ENCODE peak calls at places on chromosome 14, in ten cellular contexts. One of them, this sample, is unnamed.
A peak's percentile ranks its signal among the peaks of the same experiment; 100 is the strongest.

GRCh38 chr14:71469936-71470335 is 462.3 kb upstream of the RGS6 start:
- DNase-seq in foreskin fibroblast: no peak
- DNase-seq in tibial artery: no peak
- DNase-seq in suprapubic skin: no peak
- DNase-seq in B cell: no peak
- DNase-seq in mesothelial cell of epicardium: no peak
- DNase-seq in cardiac fibroblast: no peak
- DNase-seq in nephron progenitor cell: no peak
- DNase-seq in endodermal cell: no peak
- DNase-seq in foreskin keratinocyte: no peak
- DNase-seq in this sample: no peak

GRCh38 chr14:69879175-69880047 is at the start of gene SMOC1:
- DNase-seq in mesothelial cell of epicardium: no peak
- DNase-seq in nephron progenitor cell: peak; percentile 91
- DNase-seq in endodermal cell: peak; percentile 94
- DNase-seq in foreskin keratinocyte: no peak
- DNase-seq in B cell: no peak
- DNase-seq in cardiac fibroblast: peak; percentile 16
- DNase-seq in tibial artery: peak; percentile 90
- DNase-seq in foreskin fibroblast: peak; percentile 48
- DNase-seq in suprapubic skin: no peak
- DNase-seq in this sample: peak; percentile 88

GRCh38 chr14:100675664-100676063 is 51.0 kb upstream of the DLK1 start:
- DNase-seq in nephron progenitor cell: no peak
- DNase-seq in endodermal cell: no peak
- DNase-seq in cardiac fibroblast: no peak
- DNase-seq in foreskin fibroblast: no peak
- DNase-seq in B cell: no peak
- DNase-seq in mesothelial cell of epicardium: no peak
- DNase-seq in foreskin keratinocyte: no peak
- DNase-seq in tibial artery: no peak
- DNase-seq in suprapubic skin: no peak
- DNase-seq in this sample: no peak

GRCh38 chr14:56173360-56173922 is 55.2 kb downstream of the PELI2 start:
- DNase-seq in B cell: no peak
- DNase-seq in endodermal cell: no peak
- DNase-seq in foreskin keratinocyte: no peak
- DNase-seq in mesothelial cell of epicardium: no peak
- DNase-seq in tibial artery: no peak
- DNase-seq in cardiac fibroblast: no peak
- DNase-seq in foreskin fibroblast: no peak
- DNase-seq in suprapubic skin: no peak
- DNase-seq in nephron progenitor cell: no peak
- DNase-seq in this sample: no peak

GRCh38 chr14:56949828-56950227 is 139.5 kb upstream of the OTX2 start:
- DNase-seq in mesothelial cell of epicardium: no peak
- DNase-seq in foreskin keratinocyte: no peak
- DNase-seq in nephron progenitor cell: no peak
- DNase-seq in B cell: no peak
- DNase-seq in cardiac fibroblast: peak; percentile 1
- DNase-seq in endodermal cell: no peak
- DNase-seq in suprapubic skin: no peak
- DNase-seq in tibial artery: no peak
- DNase-seq in foreskin fibroblast: no peak
- DNase-seq in this sample: peak; percentile 63

GRCh38 chr14:34792593-34792992 is 78.2 kb upstream of the CFL2 start:
- DNase-seq in tibial artery: no peak
- DNase-seq in endodermal cell: no peak
- DNase-seq in cardiac fibroblast: no peak
- DNase-seq in B cell: no peak
- DNase-seq in suprapubic skin: no peak
- DNase-seq in nephron progenitor cell: no peak
- DNase-seq in mesothelial cell of epicardium: no peak
- DNase-seq in foreskin keratinocyte: no peak
- DNase-seq in foreskin fibroblast: no peak
- DNase-seq in this sample: no peak

GRCh38 chr14:95354834-95355233 is 35.1 kb upstream of the CLMN start:
- DNase-seq in cardiac fibroblast: no peak
- DNase-seq in B cell: no peak
- DNase-seq in foreskin keratinocyte: no peak
- DNase-seq in foreskin fibroblast: no peak
- DNase-seq in mesothelial cell of epicardium: no peak
- DNase-seq in nephron progenitor cell: no peak
- DNase-seq in suprapubic skin: no peak
- DNase-seq in endodermal cell: no peak
- DNase-seq in tibial artery: no peak
- DNase-seq in this sample: no peak

GRCh38 chr14:29853272-29853671 is 74.4 kb downstream of the PRKD1 start:
- DNase-seq in cardiac fibroblast: no peak
- DNase-seq in B cell: no peak
- DNase-seq in suprapubic skin: no peak
- DNase-seq in endodermal cell: no peak
- DNase-seq in foreskin fibroblast: no peak
- DNase-seq in foreskin keratinocyte: no peak
- DNase-seq in tibial artery: no peak
- DNase-seq in nephron progenitor cell: no peak
- DNase-seq in mesothelial cell of epicardium: no peak
- DNase-seq in this sample: no peak

GRCh38 chr14:86961106-86961716 is 1031.8 kb downstream of the GALC start:
- DNase-seq in foreskin fibroblast: no peak
- DNase-seq in cardiac fibroblast: peak; percentile 1
- DNase-seq in foreskin keratinocyte: no peak
- DNase-seq in tibial artery: no peak
- DNase-seq in B cell: no peak
- DNase-seq in mesothelial cell of epicardium: no peak
- DNase-seq in nephron progenitor cell: no peak
- DNase-seq in endodermal cell: peak; percentile 65
- DNase-seq in suprapubic skin: no peak
- DNase-seq in this sample: peak; percentile 34

GRCh38 chr14:102629700-102630365 is 37.4 kb downstream of the RCOR1 start:
- DNase-seq in foreskin keratinocyte: no peak
- DNase-seq in foreskin fibroblast: no peak
- DNase-seq in nephron progenitor cell: no peak
- DNase-seq in tibial artery: no peak
- DNase-seq in suprapubic skin: no peak
- DNase-seq in B cell: no peak
- DNase-seq in mesothelial cell of epicardium: no peak
- DNase-seq in cardiac fibroblast: no peak
- DNase-seq in endodermal cell: peak; percentile 64
- DNase-seq in this sample: no peak

GRCh38 chr14:105480165-105480564 is 5.5 kb downstream of the CRIP2 start:
- DNase-seq in foreskin fibroblast: no peak
- DNase-seq in mesothelial cell of epicardium: no peak
- DNase-seq in endodermal cell: no peak
- DNase-seq in foreskin keratinocyte: no peak
- DNase-seq in tibial artery: peak; percentile 73
- DNase-seq in nephron progenitor cell: no peak
- DNase-seq in cardiac fibroblast: no peak
- DNase-seq in B cell: no peak
- DNase-seq in suprapubic skin: no peak
- DNase-seq in this sample: no peak

GRCh38 chr14:105482486-105483110 is 4.1 kb upstream of the CRIP1 start:
- DNase-seq in foreskin keratinocyte: no peak
- DNase-seq in endodermal cell: no peak
- DNase-seq in nephron progenitor cell: no peak
- DNase-seq in foreskin fibroblast: no peak
- DNase-seq in mesothelial cell of epicardium: no peak
- DNase-seq in suprapubic skin: no peak
- DNase-seq in B cell: no peak
- DNase-seq in cardiac fibroblast: no peak
- DNase-seq in tibial artery: no peak
- DNase-seq in this sample: no peak

GRCh38 chr14:105480807-105481801 is 5.6 kb upstream of the CRIP1 start:
- DNase-seq in suprapubic skin: peak; percentile 94
- DNase-seq in nephron progenitor cell: peak; percentile 95
- DNase-seq in tibial artery: peak; percentile 97
- DNase-seq in foreskin fibroblast: peak; percentile 81
- DNase-seq in mesothelial cell of epicardium: peak; percentile 80
- DNase-seq in cardiac fibroblast: peak; percentile 92
- DNase-seq in foreskin keratinocyte: no peak
- DNase-seq in endodermal cell: peak; percentile 98
- DNase-seq in B cell: peak; percentile 95
- DNase-seq in this sample: peak; percentile 88

GRCh38 chr14:105483300-105484068 is 3.2 kb upstream of the CRIP1 start:
- DNase-seq in suprapubic skin: no peak
- DNase-seq in foreskin keratinocyte: no peak
- DNase-seq in endodermal cell: no peak
- DNase-seq in tibial artery: peak; percentile 95
- DNase-seq in nephron progenitor cell: no peak
- DNase-seq in B cell: peak; percentile 40
- DNase-seq in cardiac fibroblast: no peak
- DNase-seq in mesothelial cell of epicardium: no peak
- DNase-seq in foreskin fibroblast: no peak
- DNase-seq in this sample: peak; percentile 37

GRCh38 chr14:105481886-105482454 is 4.7 kb upstream of the CRIP1 start:
- DNase-seq in tibial artery: peak; percentile 98
- DNase-seq in B cell: peak; percentile 97
- DNase-seq in suprapubic skin: peak; percentile 99
- DNase-seq in cardiac fibroblast: peak; percentile 99
- DNase-seq in foreskin fibroblast: peak; percentile 95
- DNase-seq in mesothelial cell of epicardium: peak; percentile 87
- DNase-seq in foreskin keratinocyte: peak; percentile 88
- DNase-seq in nephron progenitor cell: peak; percentile 78
- DNase-seq in endodermal cell: peak; percentile 92
- DNase-seq in this sample: peak; percentile 96
- TF ChIP-seq CTCF in tibial artery: no peak
- TF ChIP-seq CTCF in B cell: no peak
- TF ChIP-seq CTCF in suprapubic skin: no peak
- TF ChIP-seq CTCF in cardiac fibroblast: peak; percentile 6
- TF ChIP-seq CTCF in foreskin fibroblast: no peak
- TF ChIP-seq CTCF in mesothelial cell of epicardium: no peak
- TF ChIP-seq CTCF in foreskin keratinocyte: peak; percentile 47
- TF ChIP-seq CTCF in nephron progenitor cell: no peak
- TF ChIP-seq CTCF in endodermal cell: peak; percentile 43
- TF ChIP-seq CTCF in this sample: no peak

GRCh38 chr14:33030406-33030805 is 91.7 kb downstream of the NPAS3 start:
- DNase-seq in mesothelial cell of epicardium: no peak
- DNase-seq in nephron progenitor cell: no peak
- DNase-seq in endodermal cell: no peak
- DNase-seq in B cell: no peak
- DNase-seq in cardiac fibroblast: no peak
- DNase-seq in foreskin keratinocyte: no peak
- DNase-seq in suprapubic skin: no peak
- DNase-seq in tibial artery: no peak
- DNase-seq in foreskin fibroblast: no peak
- DNase-seq in this sample: no peak

GRCh38 chr14:33026850-33027420 is 88.3 kb downstream of the NPAS3 start:
- DNase-seq in nephron progenitor cell: no peak
- DNase-seq in foreskin keratinocyte: no peak
- DNase-seq in mesothelial cell of epicardium: no peak
- DNase-seq in endodermal cell: no peak
- DNase-seq in B cell: no peak
- DNase-seq in tibial artery: no peak
- DNase-seq in suprapubic skin: no peak
- DNase-seq in cardiac fibroblast: peak; percentile 4
- DNase-seq in foreskin fibroblast: no peak
- DNase-seq in this sample: no peak
- TF ChIP-seq CTCF in nephron progenitor cell: no peak
- TF ChIP-seq CTCF in foreskin keratinocyte: no peak
- TF ChIP-seq CTCF in mesothelial cell of epicardium: no peak
- TF ChIP-seq CTCF in endodermal cell: no peak
- TF ChIP-seq CTCF in B cell: no peak
- TF ChIP-seq CTCF in tibial artery: no peak
- TF ChIP-seq CTCF in suprapubic skin: no peak
- TF ChIP-seq CTCF in cardiac fibroblast: no peak
- TF ChIP-seq CTCF in foreskin fibroblast: no peak
- TF ChIP-seq CTCF in this sample: no peak

GRCh38 chr14:28629328-28630004 is 137.1 kb upstream of the FOXG1 start:
- DNase-seq in cardiac fibroblast: no peak
- DNase-seq in foreskin keratinocyte: no peak
- DNase-seq in tibial artery: no peak
- DNase-seq in suprapubic skin: no peak
- DNase-seq in foreskin fibroblast: no peak
- DNase-seq in endodermal cell: no peak
- DNase-seq in B cell: no peak
- DNase-seq in nephron progenitor cell: no peak
- DNase-seq in mesothelial cell of epicardium: no peak
- DNase-seq in this sample: peak; percentile 53

GRCh38 chr14:28630100-28630499 is 136.5 kb upstream of the FOXG1 start:
- DNase-seq in B cell: no peak
- DNase-seq in cardiac fibroblast: no peak
- DNase-seq in endodermal cell: no peak
- DNase-seq in tibial artery: no peak
- DNase-seq in mesothelial cell of epicardium: no peak
- DNase-seq in nephron progenitor cell: no peak
- DNase-seq in suprapubic skin: no peak
- DNase-seq in foreskin fibroblast: no peak
- DNase-seq in foreskin keratinocyte: no peak
- DNase-seq in this sample: no peak

GRCh38 chr14:28635387-28635786 is 131.2 kb upstream of the FOXG1 start:
- DNase-seq in B cell: peak; percentile 11
- DNase-seq in mesothelial cell of epicardium: no peak
- DNase-seq in nephron progenitor cell: peak; percentile 11
- DNase-seq in suprapubic skin: no peak
- DNase-seq in endodermal cell: no peak
- DNase-seq in foreskin fibroblast: no peak
- DNase-seq in foreskin keratinocyte: no peak
- DNase-seq in tibial artery: no peak
- DNase-seq in cardiac fibroblast: peak; percentile 65
- DNase-seq in this sample: peak; percentile 61
- TF ChIP-seq CTCF in B cell: peak; percentile 69
- TF ChIP-seq CTCF in mesothelial cell of epicardium: peak; percentile 96
- TF ChIP-seq CTCF in nephron progenitor cell: peak; percentile 67
- TF ChIP-seq CTCF in suprapubic skin: no peak
- TF ChIP-seq CTCF in endodermal cell: peak; percentile 78
- TF ChIP-seq CTCF in foreskin fibroblast: peak; percentile 22
- TF ChIP-seq CTCF in foreskin keratinocyte: peak; percentile 64
- TF ChIP-seq CTCF in tibial artery: peak; percentile 23
- TF ChIP-seq CTCF in cardiac fibroblast: peak; percentile 29
- TF ChIP-seq CTCF in this sample: peak; percentile 48

DNA sequence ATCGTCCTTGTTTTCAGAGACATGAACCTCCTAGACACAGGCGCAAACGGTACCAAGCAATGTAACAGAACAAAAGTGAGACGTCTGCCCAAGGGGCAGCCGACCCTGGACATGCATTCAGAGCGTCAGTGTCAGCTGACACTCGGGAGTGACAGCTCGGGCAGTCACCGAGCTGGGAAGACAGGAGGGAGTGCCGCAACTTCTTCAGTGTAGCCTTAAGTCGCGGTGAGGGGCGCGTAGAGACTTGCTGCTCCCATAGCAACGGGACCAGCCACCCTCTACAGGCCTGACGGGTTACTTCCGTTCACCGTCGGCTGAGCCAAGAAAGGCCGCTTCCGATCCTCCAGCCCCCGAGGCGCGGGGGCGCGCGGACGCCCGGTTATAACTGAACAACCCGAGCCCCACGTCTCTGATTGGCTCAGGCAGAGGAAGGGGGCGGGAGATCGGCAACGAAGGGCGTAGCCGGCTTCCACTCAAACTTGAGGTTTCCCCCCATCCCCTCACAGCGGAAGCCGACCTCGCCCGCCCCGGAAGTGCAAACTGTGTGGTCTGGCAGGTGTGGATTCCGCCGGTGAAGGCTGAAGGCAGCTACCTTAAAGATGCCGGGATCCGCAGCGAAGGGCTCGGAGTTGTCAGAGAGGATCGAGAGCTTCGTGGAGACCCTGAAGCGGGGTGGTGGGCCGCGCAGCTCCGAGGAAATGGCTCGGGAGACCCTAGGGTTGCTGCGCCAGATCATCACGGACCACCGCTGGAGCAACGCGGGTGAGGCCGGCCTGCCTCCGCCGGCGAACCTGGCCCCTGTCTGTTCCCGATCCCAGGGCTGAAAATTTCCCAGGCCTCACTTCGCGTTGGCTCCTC is at the start of gene EIF2B2:
- DNase-seq in mesothelial cell of epicardium: peak; percentile 95
- DNase-seq in tibial artery: peak; percentile 99
- DNase-seq in cardiac fibroblast: peak; percentile 95
- DNase-seq in B cell: peak; percentile 99
- DNase-seq in foreskin keratinocyte: peak; percentile 95
- DNase-seq in nephron progenitor cell: peak; percentile 98
- DNase-seq in suprapubic skin: peak; percentile 99
- DNase-seq in endodermal cell: peak; percentile 100
- DNase-seq in foreskin fibroblast: peak; percentile 93
- DNase-seq in this sample: peak; percentile 97
- TF ChIP-seq CTCF in mesothelial cell of epicardium: no peak
- TF ChIP-seq CTCF in tibial artery: peak; percentile 23
- TF ChIP-seq CTCF in cardiac fibroblast: no peak
- TF ChIP-seq CTCF in B cell: peak; percentile 23
- TF ChIP-seq CTCF in foreskin keratinocyte: peak; percentile 29
- TF ChIP-seq CTCF in nephron progenitor cell: peak; percentile 13
- TF ChIP-seq CTCF in suprapubic skin: no peak
- TF ChIP-seq CTCF in endodermal cell: peak; percentile 47
- TF ChIP-seq CTCF in foreskin fibroblast: no peak
- TF ChIP-seq CTCF in this sample: no peak

This sample was measured in MCF 10A.